ENCODE peak calls at places on chromosomes 7 and 10, in six cellular contexts. I, H, G, L, E and O are unnamed samples.

GRCh38 chr10:71078454-71079145 is 133.8 kb upstream of the UNC5B start:
- DNase-seq in I (peak), H (no peak), G (no peak), L (peak), E (no peak), O (no peak)

GRCh38 chr10:60827791-60828488 is 49.7 kb downstream of the CDK1 start:
- DNase-seq in I (no peak), H (no peak), G (no peak), L (no peak), E (no peak), O (no peak)

GRCh38 chr10:120732643-120733313 is 118.4 kb upstream of the WDR11 start:
- DNase-seq in I (no peak), H (no peak), G (no peak), L (no peak), E (no peak), O (no peak)

GRCh38 chr7:117269417-117269816 is 53.4 kb downstream of the WNT2 start:
- DNase-seq in I (no peak), H (no peak), G (no peak), L (no peak), E (no peak), O (no peak)

GRCh38 chr10:49558194-49558593 is 19.3 kb upstream of the ERCC6 start:
- DNase-seq in I (no peak), H (no peak), G (no peak), L (no peak), E (no peak), O (no peak)

GRCh38 chr7:142012825-142013506 is 17.3 kb downstream of the MGAM start:
- DNase-seq in I (peak), H (no peak), G (peak), L (no peak), E (no peak), O (no peak)

GRCh38 chr7:3459111-3459510 is 158.1 kb downstream of the SDK1 start:
- DNase-seq in I (no peak), H (no peak), G (no peak), L (no peak), E (no peak), O (no peak)

GRCh38 chr10:69222157-69223027 is 2.3 kb downstream of the HKDC1 start:
- DNase-seq in I (peak), H (peak), G (peak), L (peak), E (no peak), O (no peak)

GRCh38 chr7:151482883-151483699 is 36.6 kb downstream of the RHEB start:
- DNase-seq in I (no peak), H (no peak), G (no peak), L (no peak), E (no peak), O (no peak)

GRCh38 chr10:48498940-48499510 is 105.8 kb downstream of the ARHGAP22 start:
- DNase-seq in I (no peak), H (no peak), G (no peak), L (peak), E (no peak), O (no peak)

GRCh38 chr7:33946094-33946699 is 40.9 kb downstream of the BMPER start:
- DNase-seq in I (no peak), H (no peak), G (no peak), L (no peak), E (no peak), O (no peak)

GRCh38 chr10:132351611-132352010 is 19.6 kb downstream of the LRRC27 start:
- DNase-seq in I (no peak), H (no peak), G (no peak), L (no peak), E (no peak), O (no peak)

GRCh38 chr10:20100157-20100556 is 283.9 kb downstream of the PLXDC2 start:
- DNase-seq in I (no peak), H (no peak), G (peak), L (no peak), E (no peak), O (no peak)

GRCh38 chr10:71921319-71922027 is 42.7 kb upstream of the CHST3 start:
- DNase-seq in I (peak), H (peak), G (peak), L (peak), E (no peak), O (peak)

GRCh38 chr7:147894271-147894670 is 696.3 kb upstream of the C7orf33 start:
- DNase-seq in I (no peak), H (no peak), G (no peak), L (no peak), E (no peak), O (no peak)

GRCh38 chr10:57008189-57008588 is 647.1 kb upstream of the ZWINT start:
- DNase-seq in I (no peak), H (no peak), G (no peak), L (no peak), E (no peak), O (no peak)

GRCh38 chr7:119959811-119960210 is 313.2 kb upstream of the KCND2 start:
- DNase-seq in I (no peak), H (no peak), G (no peak), L (no peak), E (no peak), O (no peak)

GRCh38 chr7:31087351-31087750 is 35.2 kb downstream of the ADCYAP1R1 start:
- DNase-seq in I (no peak), H (no peak), G (no peak), L (no peak), E (no peak), O (no peak)

GRCh38 chr7:79185605-79186004 is 267.9 kb downstream of the MAGI2 start:
- DNase-seq in I (no peak), H (no peak), G (no peak), L (no peak), E (no peak), O (no peak)

GRCh38 chr10:128982179-128982915 is 484.7 kb upstream of the MGMT start:
- DNase-seq in I (no peak), H (no peak), G (no peak), L (no peak), E (no peak), O (no peak)

GRCh38 chr10:21078410-21079329 is 181.6 kb upstream of the NEBL start:
- DNase-seq in I (peak), H (peak), G (peak), L (peak), E (no peak), O (peak)

GRCh38 chr10:14153570-14154055 is 177.1 kb downstream of the FRMD4A start:
- DNase-seq in I (peak), H (no peak), G (no peak), L (no peak), E (no peak), O (peak)

GRCh38 chr10:25556457-25556856 is 377.6 kb upstream of the MYO3A start:
- DNase-seq in I (no peak), H (peak), G (peak), L (no peak), E (no peak), O (no peak)

GRCh38 chr10:44233561-44234470 is 151.1 kb downstream of the CXCL12 start:
- DNase-seq in I (peak), H (peak), G (peak), L (peak), E (no peak), O (peak)

GRCh38 chr7:37083311-37084096 is 359.2 kb upstream of the AOAH start:
- DNase-seq in I (no peak), H (no peak), G (no peak), L (peak), E (no peak), O (no peak)

GRCh38 chr7:126213876-126214275 is 1038.9 kb downstream of the GRM8 start:
- DNase-seq in I (no peak), H (no peak), G (no peak), L (no peak), E (no peak), O (no peak)

GRCh38 chr10:113499066-113499465 is 53.8 kb upstream of the HABP2 start:
- DNase-seq in I (no peak), H (peak), G (no peak), L (no peak), E (no peak), O (no peak)

GRCh38 chr10:42475168-42476098 is 162.9 kb downstream of the ZNF33B start:
- DNase-seq in I (no peak), H (no peak), G (no peak), L (no peak), E (no peak), O (no peak)

GRCh38 chr10:57706576-57707299 is 561.0 kb downstream of the IPMK start:
- DNase-seq in I (no peak), H (no peak), G (no peak), L (no peak), E (no peak), O (no peak)

GRCh38 chr10:12321641-12322040 is 27.7 kb upstream of the CAMK1D start:
- DNase-seq in I (no peak), H (no peak), G (no peak), L (no peak), E (no peak), O (no peak)

GRCh38 chr7:38186593-38187314 is 8.7 kb downstream of the STARD3NL start:
- DNase-seq in I (no peak), H (peak), G (no peak), L (no peak), E (no peak), O (no peak)

GRCh38 chr7:17645500-17645899 is 294.8 kb downstream of the SNX13 start:
- DNase-seq in I (no peak), H (no peak), G (no peak), L (no peak), E (no peak), O (no peak)

GRCh38 chr10:125152646-125153368 is 7.6 kb downstream of the CTBP2 start:
- DNase-seq in I (no peak), H (peak), G (no peak), L (peak), E (no peak), O (peak)

GRCh38 chr7:42152353-42153205 is 84.4 kb downstream of the GLI3 start:
- DNase-seq in I (no peak), H (no peak), G (no peak), L (no peak), E (no peak), O (no peak)

GRCh38 chr10:112782176-112782907 is 167.7 kb upstream of the TCF7L2 start:
- DNase-seq in I (no peak), H (peak), G (no peak), L (peak), E (no peak), O (no peak)

GRCh38 chr7:101116898-101117297 is 10.0 kb upstream of the SERPINE1 start:
- DNase-seq in I (no peak), H (no peak), G (no peak), L (no peak), E (no peak), O (no peak)

GRCh38 chr7:95951531-95951930 is 179.2 kb downstream of the DYNC1I1 start:
- DNase-seq in I (no peak), H (peak), G (no peak), L (no peak), E (no peak), O (no peak)
- TF ChIP-seq CTCF in I (no peak), H (no peak), G (no peak), L (no peak), E (no peak), O (no peak)

GRCh38 chr7:55690-56248 is 136.6 kb upstream of the FAM20C start:
- DNase-seq in I (peak), H (peak), G (no peak), L (no peak), E (no peak), O (no peak)
- TF ChIP-seq CTCF in I (peak), H (no peak), G (no peak), L (no peak), E (no peak), O (no peak)

DNA sequence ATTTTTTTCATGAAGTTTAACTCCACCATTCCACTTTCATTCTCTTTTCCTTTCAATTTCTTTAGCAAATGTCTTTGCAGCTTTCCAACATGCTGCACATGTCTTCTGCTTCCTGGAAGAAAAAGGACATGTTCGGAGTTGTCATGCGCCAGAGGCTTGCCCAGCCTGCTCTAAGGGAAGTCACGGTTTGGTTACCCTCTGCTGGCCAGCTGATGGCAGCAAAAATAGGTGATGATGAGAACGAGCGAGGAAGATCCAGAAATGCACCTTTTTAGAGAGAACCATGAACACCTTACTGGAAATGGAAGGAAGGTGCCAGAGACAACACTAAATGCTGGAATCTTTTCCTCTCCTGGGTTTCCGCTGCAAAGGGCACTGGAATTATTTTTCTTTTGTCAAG is 4.9 kb upstream of the ZSCAN21 start:
- DNase-seq in I (no peak), H (no peak), G (no peak), L (peak), E (no peak), O (no peak)
- TF ChIP-seq CTCF in I (peak), H (no peak), G (no peak), L (no peak), E (no peak), O (no peak)

DNA sequence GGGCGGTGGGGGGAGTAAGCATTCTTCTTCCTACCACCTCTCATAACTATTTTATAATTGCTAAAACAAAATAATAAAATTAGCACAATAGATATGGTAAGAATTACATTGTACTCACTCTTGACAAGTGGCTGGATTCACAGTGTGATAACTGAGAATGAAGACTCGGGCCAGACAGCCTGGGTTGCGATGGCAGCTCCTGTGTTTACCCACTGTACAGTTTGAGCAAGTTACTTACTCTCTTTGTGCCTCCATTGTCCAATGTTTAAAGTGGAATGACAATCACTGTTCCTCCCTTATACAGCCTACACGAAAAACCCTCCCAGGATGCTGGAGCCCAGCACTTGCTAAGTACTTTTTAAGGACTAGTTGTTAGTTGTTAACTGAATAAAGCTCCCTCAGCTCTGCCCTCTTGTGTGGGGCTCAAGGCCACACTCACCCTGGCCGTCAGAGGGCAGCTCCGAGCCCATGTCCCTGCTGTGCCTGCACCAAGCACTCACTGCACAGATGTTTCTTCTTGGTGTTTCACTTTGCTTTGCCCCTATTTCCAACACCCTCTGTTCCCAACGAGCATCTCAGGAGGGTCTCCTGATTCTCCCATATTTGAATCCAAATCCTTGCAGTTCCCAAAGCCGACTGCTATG is 56.4 kb upstream of the NPS start:
- DNase-seq in I (no peak), H (no peak), G (no peak), L (no peak), E (no peak), O (no peak)
- TF ChIP-seq CTCF in I (peak), H (no peak), G (no peak), L (no peak), E (no peak), O (no peak)